ENCODE peak calls at places on chromosome 10, in four cellular contexts. A, T, C and J are unnamed samples.

GRCh38 chr10:85420501-85421191 is 945.9 kb downstream of the GRID1 start:
- DNase-seq in A (no peak), T (no peak), C (no peak), J (no peak)

GRCh38 chr10:83166344-83166743 is 973.0 kb upstream of the GHITM start:
- DNase-seq in A (no peak), T (no peak), C (no peak), J (no peak)

GRCh38 chr10:67784584-67784983 is 53.4 kb downstream of the DNAJC12 start:
- DNase-seq in A (no peak), T (no peak), C (no peak), J (no peak)

GRCh38 chr10:101784558-101784957 is 1.3 kb upstream of the NPM3 start:
- DNase-seq in A (no peak), T (no peak), C (no peak), J (no peak)

GRCh38 chr10:69506487-69506833 is 55.2 kb downstream of the TSPAN15 start:
- DNase-seq in A (no peak), T (no peak), C (no peak), J (no peak)

GRCh38 chr10:124156524-124157225 is 63.3 kb upstream of the CHST15 start:
- DNase-seq in A (peak; percentile 64), T (no peak), C (no peak), J (no peak)

GRCh38 chr10:78774614-78774998 is 294.2 kb upstream of the ZMIZ1 start:
- DNase-seq in A (no peak), T (no peak), C (no peak), J (no peak)

GRCh38 chr10:116769791-116770190 is 27.4 kb upstream of the HSPA12A start:
- DNase-seq in A (no peak), T (no peak), C (no peak), J (no peak)

GRCh38 chr10:109982123-109982522 is 25.7 kb upstream of the ADD3 start:
- DNase-seq in A (no peak), T (no peak), C (no peak), J (no peak)

GRCh38 chr10:3786295-3786981 is 1.4 kb upstream of the KLF6 start:
- DNase-seq in A (no peak), T (peak; percentile 47), C (peak; percentile 71), J (no peak)

GRCh38 chr10:28947209-28947608 is 269.9 kb downstream of the BAMBI start:
- DNase-seq in A (no peak), T (no peak), C (no peak), J (no peak)

GRCh38 chr10:27959093-27959715 is 39.7 kb downstream of the ODAD2 start:
- DNase-seq in A (no peak), T (no peak), C (no peak), J (no peak)

GRCh38 chr10:43047288-43047970 is 29.4 kb upstream of the RET start:
- DNase-seq in A (no peak), T (no peak), C (no peak), J (no peak)

GRCh38 chr10:6275022-6275997 is 72.6 kb downstream of the PFKFB3 start:
- DNase-seq in A (peak; percentile 99), T (peak; percentile 88), C (peak; percentile 89), J (peak; percentile 99)

GRCh38 chr10:78196964-78197363 is 163.3 kb downstream of the RPS24 start:
- DNase-seq in A (no peak), T (no peak), C (no peak), J (peak; percentile 94)

GRCh38 chr10:64257704-64258103 is 736.5 kb downstream of the REEP3 start:
- DNase-seq in A (no peak), T (no peak), C (no peak), J (no peak)

GRCh38 chr10:55629792-55630490 is 731.1 kb downstream of the ZWINT start:
- DNase-seq in A (no peak), T (no peak), C (no peak), J (no peak)

GRCh38 chr10:37975407-37975991 is 948 bp downstream of the ZNF25 start:
- DNase-seq in A (no peak), T (peak; percentile 19), C (no peak), J (no peak)

GRCh38 chr10:1154531-1154930 is 98.3 kb downstream of the WDR37 start:
- DNase-seq in A (no peak), T (no peak), C (no peak), J (no peak)

GRCh38 chr10:128908109-128908898 is 558.7 kb upstream of the MGMT start:
- DNase-seq in A (no peak), T (no peak), C (no peak), J (peak; percentile 53)

GRCh38 chr10:121495719-121496118 is 102.5 kb downstream of the FGFR2 start:
- DNase-seq in A (no peak), T (no peak), C (no peak), J (no peak)

GRCh38 chr10:15485684-15486316 is 114.7 kb upstream of the FAM171A1 start:
- DNase-seq in A (peak; percentile 86), T (no peak), C (no peak), J (no peak)

GRCh38 chr10:17352583-17352982 is 101.8 kb downstream of the ST8SIA6 start:
- DNase-seq in A (no peak), T (no peak), C (no peak), J (no peak)

DNA sequence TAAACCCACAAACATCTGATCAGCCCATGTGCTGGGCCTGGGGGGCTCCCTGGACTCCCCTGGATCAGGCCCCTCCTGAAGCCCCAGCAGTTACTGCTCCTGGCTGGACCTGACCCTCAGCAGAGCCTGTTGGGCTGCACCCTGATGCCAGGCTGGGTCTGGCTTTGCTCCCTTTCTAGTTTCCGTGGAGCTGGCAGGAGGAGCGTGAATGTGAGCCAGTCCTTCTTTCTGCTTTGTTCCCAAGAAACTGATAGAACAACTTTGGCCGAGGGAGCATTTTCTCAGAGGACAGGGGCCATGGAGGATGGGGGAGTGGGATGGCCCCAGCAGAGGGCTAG is 128.2 kb downstream of the NEURL1 start:
- DNase-seq in A (no peak), T (no peak), C (no peak), J (no peak)
- H3K27ac ChIP-seq in A (peak overlapping the region; percentile 14), T (peak overlapping the region; percentile 16), C (no peak overlapping the region), J (no peak overlapping the region)

GRCh38 chr10:112899396-112900065 is 50.5 kb upstream of the TCF7L2 start:
- DNase-seq in A (peak; percentile 50), T (no peak), C (no peak), J (no peak)

GRCh38 chr10:112895292-112895691 is 54.8 kb upstream of the TCF7L2 start:
- DNase-seq in A (no peak), T (no peak), C (no peak), J (no peak)

GRCh38 chr10:112896273-112896672 is 53.8 kb upstream of the TCF7L2 start:
- DNase-seq in A (no peak), T (no peak), C (no peak), J (no peak)

GRCh38 chr10:112896722-112897121 is 53.3 kb upstream of the TCF7L2 start:
- DNase-seq in A (no peak), T (no peak), C (no peak), J (no peak)

DNA sequence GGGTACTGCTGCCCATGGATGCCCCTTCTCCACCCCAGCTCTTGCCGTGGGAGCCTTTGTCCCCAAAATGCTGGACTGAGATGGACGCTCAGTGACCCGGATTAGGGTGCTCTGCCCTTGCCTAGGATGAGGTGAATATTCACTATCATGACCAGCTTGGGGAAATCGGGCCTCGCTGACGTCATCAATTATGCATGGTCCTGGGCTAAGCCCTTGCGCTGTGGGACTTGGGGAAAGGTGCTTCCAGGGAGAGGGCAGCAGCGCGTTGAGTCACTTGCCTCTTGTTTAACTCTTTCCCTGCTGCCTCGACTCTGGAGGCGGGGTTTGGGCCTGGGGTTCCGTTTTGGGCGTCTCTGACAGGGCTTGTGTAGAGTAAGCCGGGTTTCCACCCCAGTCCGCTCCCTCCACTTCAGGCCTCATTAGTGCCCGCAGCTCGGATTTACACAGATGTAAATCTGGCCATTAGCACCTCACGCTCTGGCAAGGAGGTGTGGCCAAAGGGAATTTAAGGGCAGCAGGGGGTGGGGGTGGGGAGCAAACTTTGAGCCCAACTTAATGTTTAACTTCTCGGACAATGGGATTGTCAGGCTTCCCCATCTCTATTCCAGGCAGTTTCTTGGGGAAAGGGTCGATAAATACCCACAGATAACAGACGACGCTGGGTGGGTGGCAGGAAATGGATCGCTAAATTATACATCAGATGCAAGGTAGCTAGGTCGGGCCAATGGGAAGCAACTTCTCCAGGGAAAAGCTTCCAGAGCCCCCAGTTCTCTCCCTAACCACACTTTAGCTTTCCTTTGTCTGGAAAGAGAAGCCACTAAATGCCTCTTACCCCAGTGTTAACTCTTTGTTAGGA is 51.3 kb upstream of the TCF7L2 start:
- DNase-seq in A (peak; percentile 44), T (no peak), C (peak; percentile 75), J (no peak)
- H3K27ac ChIP-seq in A (no peak overlapping the region), T (no peak overlapping the region), C (peak overlapping the region; percentile 11), J (no peak overlapping the region)

GRCh38 chr10:21273400-21273968 is 252.0 kb downstream of the SKIDA1 start:
- DNase-seq in A (no peak), T (no peak), C (no peak), J (no peak)
- H3K27ac ChIP-seq in A (no peak overlapping the region), T (no peak overlapping the region), C (no peak overlapping the region), J (peak overlapping the region; percentile 71)

DNA sequence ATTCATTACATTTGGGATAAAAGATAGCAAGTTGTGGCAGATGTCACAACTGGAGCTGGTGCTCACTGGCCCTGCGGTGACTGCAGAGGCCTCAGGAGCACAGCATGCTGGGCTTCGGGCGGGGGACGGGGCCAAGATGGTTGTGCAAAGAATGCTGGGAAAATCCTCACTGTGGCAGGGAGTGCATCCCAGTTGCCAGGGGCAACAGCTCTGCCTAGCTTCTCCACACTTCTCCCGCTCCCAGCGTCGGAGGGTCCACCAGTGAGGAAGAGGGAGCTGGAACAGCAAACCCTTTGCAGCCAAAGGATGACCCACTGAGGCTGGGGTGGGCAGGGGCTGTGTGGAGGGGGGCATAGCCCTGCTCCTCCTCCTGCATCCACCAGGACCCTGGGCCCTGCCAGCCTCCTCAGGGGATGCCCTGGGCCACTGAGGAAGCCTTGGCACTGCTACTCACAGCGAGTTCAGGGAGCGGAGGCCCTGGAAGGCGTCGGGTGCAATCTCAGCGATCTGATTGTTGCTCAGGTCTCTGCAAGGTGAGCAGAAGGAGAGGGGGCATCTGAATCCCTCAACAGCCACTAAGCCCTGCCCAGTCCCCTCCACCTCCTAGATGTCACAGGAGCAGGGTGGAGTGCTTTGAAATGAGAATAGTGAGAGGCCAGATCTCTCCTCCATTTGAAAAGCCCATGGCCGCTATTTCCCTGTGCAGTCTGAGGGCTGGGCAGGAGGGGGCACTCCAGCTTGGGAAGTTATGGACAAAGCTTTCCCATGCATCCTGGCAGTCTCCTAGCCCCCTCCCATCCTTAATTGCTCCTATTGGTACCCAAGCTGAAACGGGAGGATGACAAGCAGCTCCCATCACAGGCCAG is 126.5 kb downstream of the SLIT1 start:
- DNase-seq in A (no peak), T (no peak), C (no peak), J (no peak)
- H3K27ac ChIP-seq in A (no peak overlapping the region), T (no peak overlapping the region), C (no peak overlapping the region), J (no peak overlapping the region)

GRCh38 chr10:99276848-99277486 is 41.3 kb upstream of the HPSE2 start:
- DNase-seq in A (no peak), T (no peak), C (peak; percentile 46), J (no peak)
- H3K27ac ChIP-seq in A (no peak overlapping the region), T (no peak overlapping the region), C (no peak overlapping the region), J (no peak overlapping the region)